ENCODE peak calls at places on chromosomes 5 and 9, in seven cellular contexts. D is bronchial epithelial cell, A is psoas muscle, Q is MM.1S, H is RWPE2, R is fibroblast of mammary gland, K is AG04449. Z is an unnamed sample.

GRCh38 chr9:36874921-36875320 is 159.1 kb downstream of the PAX5 start:
- DNase-seq in D (peak), A (no peak), Q (no peak), H (no peak), R (peak), K (no peak), Z (no peak)

GRCh38 chr5:168076561-168076991 is 214.9 kb upstream of the WWC1 start:
- DNase-seq in D (no peak), A (peak), Q (no peak), H (no peak), R (peak), K (peak), Z (no peak)

GRCh38 chr5:54180616-54181015 is 129.8 kb downstream of the ARL15 start:
- DNase-seq in D (no peak), A (no peak), Q (no peak), H (no peak), R (peak), K (no peak), Z (no peak)

GRCh38 chr5:102767864-102768263 is 12.8 kb downstream of the PAM start:
- DNase-seq in D (no peak), A (no peak), Q (no peak), H (no peak), R (no peak), K (no peak), Z (no peak)

GRCh38 chr5:173486826-173487225 is 129.6 kb downstream of the BOD1 start:
- DNase-seq in D (no peak), A (no peak), Q (no peak), H (no peak), R (no peak), K (no peak), Z (no peak)

GRCh38 chr5:67082941-67083340 is 113.7 kb downstream of the CD180 start:
- DNase-seq in D (no peak), A (no peak), Q (no peak), H (no peak), R (no peak), K (no peak), Z (no peak)

GRCh38 chr9:78213696-78214095 is 22.2 kb upstream of the CEP78 start:
- DNase-seq in D (peak), A (no peak), Q (peak), H (no peak), R (peak), K (no peak), Z (peak)

GRCh38 chr9:82722051-82722450 is 340.9 kb downstream of the RASEF start:
- DNase-seq in D (no peak), A (no peak), Q (no peak), H (no peak), R (no peak), K (no peak), Z (no peak)

GRCh38 chr5:52811067-52811749 is 23.5 kb downstream of the ITGA1 start:
- DNase-seq in D (peak), A (no peak), Q (no peak), H (no peak), R (peak), K (no peak), Z (no peak)

GRCh38 chr9:100674419-100675122 is 96.7 kb downstream of the CAVIN4 start:
- DNase-seq in D (peak), A (peak), Q (peak), H (no peak), R (no peak), K (no peak), Z (no peak)

GRCh38 chr9:117555964-117556629 is 141.2 kb upstream of the ASTN2 start:
- DNase-seq in D (peak), A (peak), Q (peak), H (no peak), R (peak), K (no peak), Z (no peak)

GRCh38 chr9:89246840-89247239 is 64.2 kb upstream of the CKS2 start:
- DNase-seq in D (no peak), A (no peak), Q (no peak), H (no peak), R (no peak), K (no peak), Z (no peak)

GRCh38 chr5:42951847-42952411 is 88.2 kb downstream of the ANXA2R start:
- DNase-seq in D (no peak), A (peak), Q (peak), H (no peak), R (peak), K (no peak), Z (no peak)

GRCh38 chr9:12702160-12702758 is 9.1 kb downstream of the TYRP1 start:
- DNase-seq in D (peak), A (peak), Q (no peak), H (no peak), R (peak), K (no peak), Z (no peak)

GRCh38 chr9:1869843-1870242 is 145.3 kb upstream of the SMARCA2 start:
- DNase-seq in D (peak), A (no peak), Q (peak), H (no peak), R (peak), K (no peak), Z (no peak)

DNA sequence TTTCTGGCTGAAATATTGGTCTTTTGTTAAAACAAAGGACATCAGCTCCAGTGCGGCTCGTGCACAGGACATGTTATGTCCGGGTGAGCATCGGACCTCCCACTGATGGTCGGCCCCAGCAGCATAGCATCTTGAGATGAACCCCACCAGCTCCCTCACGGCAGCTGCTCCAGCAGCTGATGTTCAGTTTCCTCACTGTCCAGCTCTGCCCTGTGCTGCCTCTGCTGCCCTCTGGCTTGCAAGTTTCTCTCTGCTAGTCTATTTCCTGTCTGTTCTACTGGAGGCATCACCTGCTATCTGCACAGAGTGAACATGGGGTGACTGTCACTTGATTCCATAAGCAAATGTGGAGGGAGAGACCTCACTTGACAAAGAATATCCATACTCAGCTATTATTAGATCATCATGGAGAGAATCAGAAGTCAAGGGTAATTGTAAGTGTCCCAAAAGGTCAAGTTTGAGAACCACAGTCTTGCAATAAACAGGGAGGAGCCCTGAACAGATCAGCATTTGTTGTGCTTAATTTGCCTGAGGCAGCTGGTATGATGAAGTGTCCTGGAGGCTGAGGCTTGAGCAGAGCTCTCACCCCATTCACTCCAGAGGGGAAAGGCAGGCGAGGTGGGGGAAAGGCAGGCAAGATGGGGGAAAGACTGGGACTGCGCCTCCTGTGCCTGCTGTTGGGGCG is 702.8 kb downstream of the SEMA5A start:
- DNase-seq in D (peak), A (no peak), Q (no peak), H (no peak), R (peak), K (no peak), Z (no peak)
- TF ChIP-seq CTCF in D (peak), A (no peak), Q (no peak), H (peak), R (peak), K (peak), Z (peak)

GRCh38 chr5:35990941-35991592 is at the start of gene UGT3A1:
- DNase-seq in D (no peak), A (no peak), Q (no peak), H (no peak), R (no peak), K (no peak), Z (no peak)
- H3K4me3 ChIP-seq in D (no peak), A (peak), Q (no peak), H (no peak), R (no peak), K (no peak), Z (no peak)

DNA sequence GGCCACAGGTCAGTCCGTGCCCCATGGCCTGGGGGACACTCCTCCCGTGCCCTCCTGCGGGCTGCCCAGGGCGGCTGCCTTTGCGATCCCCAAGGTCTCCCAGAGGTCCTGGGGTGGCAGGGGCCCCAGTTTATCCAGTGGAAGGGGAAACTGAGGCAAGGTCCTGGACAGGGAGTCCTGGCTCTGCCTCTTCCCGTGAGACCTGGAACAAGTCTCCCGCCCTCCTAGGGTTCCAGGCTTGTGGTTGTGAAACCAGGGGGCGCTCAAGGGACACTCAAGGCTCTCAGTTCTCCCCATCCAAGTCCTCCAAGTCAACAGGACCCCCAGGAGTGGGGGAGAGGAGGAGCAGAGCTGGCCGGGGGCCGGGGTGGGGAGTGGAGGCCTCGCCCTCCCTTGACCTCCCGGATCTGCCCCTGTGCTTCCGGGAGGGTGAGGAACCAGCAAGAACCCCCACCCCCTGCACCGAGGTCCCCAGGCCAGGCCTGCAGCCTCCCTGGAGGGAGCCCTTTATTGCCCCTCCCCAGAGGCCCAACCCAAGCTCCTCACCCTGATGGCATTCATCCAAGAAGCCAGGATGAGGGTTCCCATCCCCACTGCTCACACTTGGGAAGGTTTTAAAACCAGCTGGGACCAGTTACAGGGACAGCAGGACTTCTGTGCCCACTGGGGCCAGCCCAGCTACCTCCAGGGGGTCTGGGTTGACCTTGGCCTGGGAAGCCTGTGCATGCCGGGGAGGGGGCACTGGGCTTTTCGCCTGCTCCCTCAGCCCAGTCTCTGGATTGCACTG is 24.7 kb upstream of the TMEM250 start:
- DNase-seq in D (no peak), A (no peak), Q (peak), H (peak), R (peak), K (no peak), Z (no peak)
- TF ChIP-seq CTCF in D (peak), A (no peak), Q (peak), H (peak), R (peak), K (peak), Z (peak)

GRCh38 chr5:38253759-38254158 is 4.6 kb upstream of the EGFLAM start:
- DNase-seq in D (no peak), A (no peak), Q (no peak), H (no peak), R (no peak), K (no peak), Z (no peak)

GRCh38 chr5:38258319-38259061 is at the start of gene EGFLAM:
- DNase-seq in D (no peak), A (peak), Q (no peak), H (no peak), R (no peak), K (no peak), Z (peak)

GRCh38 chr5:38259062-38259857 is 901 bp downstream of the EGFLAM start:
- DNase-seq in D (no peak), A (no peak), Q (no peak), H (no peak), R (no peak), K (no peak), Z (no peak)

GRCh38 chr5:38258037-38258318 is 381 bp upstream of the EGFLAM start:
- DNase-seq in D (no peak), A (no peak), Q (no peak), H (no peak), R (no peak), K (no peak), Z (no peak)

DNA sequence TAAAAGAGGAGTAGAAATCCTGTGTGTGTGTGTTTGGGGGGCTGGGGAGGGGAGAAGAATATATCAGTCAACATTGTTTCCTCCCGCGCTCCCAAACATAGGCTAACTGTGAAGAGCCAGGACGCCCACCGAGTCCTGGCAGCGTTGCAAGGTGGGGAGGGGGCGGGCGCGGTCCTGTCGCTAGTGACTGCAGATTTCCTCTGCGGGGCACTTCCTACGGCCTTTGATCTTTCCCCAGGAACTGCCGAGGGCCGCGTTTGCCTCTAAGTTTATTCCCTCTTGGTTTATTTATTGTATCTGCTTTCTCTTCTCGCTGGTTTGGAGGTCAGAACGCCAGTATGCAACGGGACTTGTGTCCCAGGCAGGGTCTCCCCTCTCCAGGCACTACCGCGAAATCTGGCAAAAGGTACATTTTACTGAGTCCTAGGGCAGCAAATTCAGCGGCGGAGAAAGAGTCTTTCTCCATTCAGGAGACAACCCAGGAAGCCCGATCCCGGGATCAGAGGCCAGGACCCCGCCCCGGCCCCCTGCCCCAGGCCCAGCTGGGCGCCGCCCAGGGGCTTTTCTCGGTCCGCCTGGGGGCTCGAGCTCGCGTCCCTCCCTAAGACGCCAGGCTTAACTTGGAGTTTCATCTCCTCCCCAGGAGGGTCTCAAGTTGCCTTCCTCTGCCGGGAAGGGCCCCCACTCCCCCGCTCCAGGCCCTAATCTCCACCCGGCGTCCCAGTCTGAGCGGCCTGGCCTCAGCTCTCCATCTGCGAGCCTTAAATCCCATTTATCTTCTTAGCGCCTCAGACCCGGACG is 923 bp upstream of the EGFLAM start:
- DNase-seq in D (no peak), A (no peak), Q (no peak), H (no peak), R (no peak), K (no peak), Z (no peak)
- H3K4me3 ChIP-seq in D (no peak), A (peak), Q (no peak), H (no peak), R (no peak), K (no peak), Z (peak)